ENCODE peak calls at places on chromosomes 12 and 14, in six cellular contexts. D is RPMI7951; F is stimulated activated CD4-positive, alpha-beta T cell treated with anti-CD3 and anti-CD28 coated beads, Interleukin-15, amount 100 ng/mL, for 24 hours; V is GM20000; N is left colon; R is HCEC 1CT. T is an unnamed sample.

GRCh38 chr12:77352941-77353340 is 287.6 kb upstream of the E2F7 start:
- DNase-seq in D (no peak), F (no peak), V (no peak), N (no peak), R (peak; percentile 21), T (no peak)

GRCh38 chr12:43357141-43357540 is 194.9 kb downstream of the ADAMTS20 start:
- DNase-seq in D (no peak), F (no peak), V (no peak), N (no peak), R (no peak), T (no peak)

GRCh38 chr12:132954471-132955048 is 1.5 kb downstream of the ZNF605 start:
- DNase-seq in D (no peak), F (no peak), V (no peak), N (no peak), R (no peak), T (no peak)

GRCh38 chr12:1918081-1918874 is at the start of gene CACNA2D4:
- DNase-seq in D (no peak), F (no peak), V (peak; percentile 12), N (no peak), R (no peak), T (peak; percentile 2)

GRCh38 chr12:108374596-108375320 is 35.6 kb upstream of the CMKLR1 start:
- DNase-seq in D (peak; percentile 70), F (no peak), V (no peak), N (no peak), R (no peak), T (no peak)

GRCh38 chr12:21614510-21614909 is 9.9 kb upstream of the GYS2 start:
- DNase-seq in D (no peak), F (no peak), V (no peak), N (no peak), R (no peak), T (no peak)

GRCh38 chr12:50483488-50483887 is 21.3 kb upstream of the DIP2B start:
- DNase-seq in D (no peak), F (no peak), V (no peak), N (no peak), R (no peak), T (no peak)

GRCh38 chr14:75711796-75712211 is 50.8 kb downstream of the TTLL5 start:
- DNase-seq in D (peak; percentile 69), F (no peak), V (peak; percentile 25), N (peak; percentile 44), R (peak; percentile 58), T (peak; percentile 2)

GRCh38 chr12:11969437-11970154 is 101.1 kb upstream of the BCL2L14 start:
- DNase-seq in D (no peak), F (no peak), V (peak; percentile 72), N (no peak), R (no peak), T (no peak)

T was measured in germinal center.